ENCODE peak calls at places on chromosome 2, in four cellular contexts. S, L, G and M are unnamed samples.
A peak's percentile ranks its signal among the peaks of the same experiment; 100 is the strongest.

GRCh38 chr2:5392658-5393057 is 299.5 kb upstream of the SOX11 start:
- DNase-seq in S (peak; percentile 44), G (no peak), L (no peak), M (no peak)

GRCh38 chr2:211829725-211830124 is 708.9 kb downstream of the ERBB4 start:
- DNase-seq in G (no peak), S (no peak), L (no peak), M (no peak)

GRCh38 chr2:149991576-149991975 is 404.0 kb upstream of the MMADHC start:
- DNase-seq in S (peak; percentile 78), L (no peak), G (peak; percentile 89), M (peak; percentile 48)

GRCh38 chr2:10405441-10405840 is 42.7 kb downstream of the ODC1 start:
- DNase-seq in S (peak; percentile 90), G (peak; percentile 97), L (no peak), M (peak; percentile 99)

GRCh38 chr2:205237524-205237923 is 444.8 kb upstream of the NRP2 start:
- DNase-seq in L (no peak), S (no peak), G (no peak), M (no peak)

GRCh38 chr2:155266579-155266978 is 568.1 kb downstream of the KCNJ3 start:
- DNase-seq in S (no peak), G (no peak), L (no peak), M (no peak)

GRCh38 chr2:100832885-100833284 is 12.9 kb downstream of the NPAS2 start:
- DNase-seq in S (peak; percentile 32), G (peak; percentile 49), L (no peak), M (no peak)

GRCh38 chr2:184859187-184859586 is 260.9 kb downstream of the ZNF804A start:
- DNase-seq in S (no peak), G (no peak), L (no peak), M (no peak)

GRCh38 chr2:190069936-190070696 is 7.6 kb upstream of the MSTN start:
- DNase-seq in L (peak; percentile 67), S (peak; percentile 80), G (peak; percentile 74), M (peak; percentile 74)

GRCh38 chr2:54054271-54054670 is 61.1 kb upstream of the ACYP2 start:
- DNase-seq in L (no peak), S (no peak), G (no peak), M (no peak)

GRCh38 chr2:16525265-16525887 is 140.3 kb downstream of the CYRIA start:
- DNase-seq in L (peak; percentile 14), G (no peak), S (no peak), M (no peak)

GRCh38 chr2:201120500-201120899 is 4.5 kb downstream of the CFLAR start:
- DNase-seq in L (no peak), G (no peak), S (no peak), M (no peak)

GRCh38 chr2:178238144-178238521 is 43.8 kb downstream of the OSBPL6 start:
- DNase-seq in G (peak; percentile 62), S (no peak), L (no peak), M (no peak)

GRCh38 chr2:186349508-186349907 is 136.6 kb upstream of the ZC3H15 start:
- DNase-seq in G (peak; percentile 42), S (peak; percentile 85), L (no peak), M (peak; percentile 65)

GRCh38 chr2:129482626-129483025 is 496.8 kb upstream of the RAB6C start:
- DNase-seq in G (no peak), L (no peak), S (no peak), M (no peak)

GRCh38 chr2:102657770-102658169 is 38.4 kb downstream of the SLC9A2 start:
- DNase-seq in S (no peak), L (no peak), G (no peak), M (no peak)

GRCh38 chr2:197464180-197464579 is 10.8 kb downstream of the COQ10B start:
- DNase-seq in L (no peak), S (peak; percentile 18), G (peak; percentile 27), M (peak; percentile 23)

GRCh38 chr2:215423234-215423633 is 12.6 kb downstream of the FN1 start:
- DNase-seq in G (peak; percentile 30), S (no peak), L (no peak), M (peak; percentile 41)

GRCh38 chr2:37156071-37156856 is 516 bp downstream of the EIF2AK2 start:
- DNase-seq in G (peak; percentile 67), L (peak; percentile 17), S (peak; percentile 62), M (peak; percentile 54)

GRCh38 chr2:222569826-222570225 is 86.1 kb downstream of the FARSB start:
- DNase-seq in G (peak; percentile 67), L (no peak), S (peak; percentile 23), M (peak; percentile 65)